ENCODE peak calls at places on chromosome 2, in seven cellular contexts. I is putamen; H is T-cell; W is Peyer's patch; P is astrocyte of the spinal cord; F is stimulated activated CD8-positive, alpha-beta memory T cell treated with anti-CD3 and anti-CD28 coated beads, Interleukin-4, amount 100 ng/mL, for 24 hours; D is memory B cell. Y is an unnamed sample.

GRCh38 chr2:33321236-33321731 is 155.2 kb upstream of the RASGRP3 start:
- DNase-seq in I (no peak), H (no peak), W (no peak), P (peak; percentile 73), F (no peak), D (no peak), Y (peak; percentile 24)

GRCh38 chr2:121355488-121355887 is 70.5 kb upstream of the TFCP2L1 start:
- DNase-seq in I (no peak), H (no peak), W (no peak), P (no peak), F (no peak), D (no peak), Y (no peak)

GRCh38 chr2:172086349-172087190 is 1.3 kb downstream of the DLX1 start:
- DNase-seq in I (no peak), H (peak; percentile 63), W (peak; percentile 32), P (no peak), F (no peak), D (peak; percentile 31), Y (peak; percentile 67)

GRCh38 chr2:191382801-191383200 is 137.6 kb downstream of the MYO1B start:
- DNase-seq in I (no peak), H (no peak), W (no peak), P (peak; percentile 43), F (no peak), D (no peak), Y (no peak)

GRCh38 chr2:229268626-229269025 is 2.5 kb downstream of the PID1 start:
- DNase-seq in I (no peak), H (no peak), W (no peak), P (no peak), F (no peak), D (no peak), Y (no peak)

GRCh38 chr2:14866953-14867352 is 234.4 kb downstream of the LRATD1 start:
- DNase-seq in I (no peak), H (no peak), W (no peak), P (peak; percentile 6), F (no peak), D (no peak), Y (no peak)

GRCh38 chr2:222494104-222494739 is 69.9 kb downstream of the SGPP2 start:
- DNase-seq in I (peak; percentile 63), H (no peak), W (no peak), P (no peak), F (no peak), D (no peak), Y (no peak)

GRCh38 chr2:95333888-95334338 is 36.8 kb downstream of the KCNIP3 start:
- DNase-seq in I (no peak), H (no peak), W (no peak), P (peak; percentile 93), F (no peak), D (no peak), Y (no peak)

GRCh38 chr2:229431331-229431954 is 160.4 kb upstream of the PID1 start:
- DNase-seq in I (peak; percentile 61), H (no peak), W (no peak), P (peak; percentile 84), F (no peak), D (no peak), Y (no peak)

GRCh38 chr2:130346041-130346740 is 3.5 kb downstream of the IMP4 start:
- DNase-seq in I (no peak), H (no peak), W (no peak), P (no peak), F (no peak), D (no peak), Y (no peak)

GRCh38 chr2:234060236-234060635 is 9.7 kb downstream of the SPP2 start:
- DNase-seq in I (no peak), H (no peak), W (no peak), P (no peak), F (no peak), D (no peak), Y (no peak)

GRCh38 chr2:180980943-180981898 is 816 bp downstream of the UBE2E3 start:
- DNase-seq in I (peak; percentile 65), H (peak; percentile 16), W (peak; percentile 34), P (peak; percentile 51), F (no peak), D (peak; percentile 19), Y (peak; percentile 59)

GRCh38 chr2:240179186-240179815 is 38.8 kb upstream of the OTOS start:
- DNase-seq in I (no peak), H (no peak), W (no peak), P (no peak), F (no peak), D (no peak), Y (no peak)

GRCh38 chr2:8058652-8059051 is 623.2 kb upstream of the ID2 start:
- DNase-seq in I (peak; percentile 8), H (no peak), W (no peak), P (no peak), F (no peak), D (no peak), Y (no peak)

GRCh38 chr2:195413944-195414343 is 243.1 kb upstream of the SLC39A10 start:
- DNase-seq in I (no peak), H (no peak), W (no peak), P (no peak), F (no peak), D (no peak), Y (no peak)

GRCh38 chr2:96924775-96925747 is 55.2 kb upstream of the SEMA4C start:
- DNase-seq in I (no peak), H (peak; percentile 35), W (no peak), P (no peak), F (no peak), D (no peak), Y (no peak)

GRCh38 chr2:180208841-180209240 is 201.7 kb upstream of the CWC22 start:
- DNase-seq in I (no peak), H (no peak), W (no peak), P (peak; percentile 60), F (no peak), D (no peak), Y (no peak)

GRCh38 chr2:151729416-151729811 is 4.9 kb downstream of the NEB start:
- DNase-seq in I (no peak), H (no peak), W (no peak), P (no peak), F (no peak), D (no peak), Y (no peak)

GRCh38 chr2:1233280-1233679 is 180.0 kb upstream of the TPO start:
- DNase-seq in I (no peak), H (no peak), W (no peak), P (peak; percentile 80), F (no peak), D (no peak), Y (no peak)